ENCODE peak calls at places on chromosomes 11 and 22, in nine cellular contexts. G, T, I, U, W, L, E, O and F are unnamed samples.

GRCh38 chr22:40469181-40469580 is 98.8 kb downstream of the SGSM3 start:
- DNase-seq in G (no peak), T (peak), I (no peak), U (no peak), W (no peak), L (no peak), E (no peak), O (no peak), F (no peak)

GRCh38 chr11:122186439-122187080 is 70.5 kb upstream of the BLID start:
- DNase-seq in G (no peak), T (no peak), I (no peak), U (peak), W (peak), L (no peak), E (no peak), O (peak), F (no peak)

GRCh38 chr11:69644071-69644961 is 3.4 kb downstream of the CCND1 start:
- DNase-seq in G (no peak), T (peak), I (peak), U (peak), W (peak), L (no peak), E (peak), O (peak), F (peak)

GRCh38 chr22:46072030-46072881 is 78.1 kb upstream of the PPARA start:
- DNase-seq in G (peak), T (no peak), I (peak), U (peak), W (peak), L (peak), E (peak), O (no peak), F (no peak)

GRCh38 chr11:59240322-59240721 is 27.6 kb upstream of the MPEG1 start:
- DNase-seq in G (no peak), T (no peak), I (no peak), U (no peak), W (no peak), L (no peak), E (no peak), O (no peak), F (no peak)

GRCh38 chr11:113579292-113579940 is 104.2 kb upstream of the DRD2 start:
- DNase-seq in G (no peak), T (no peak), I (no peak), U (no peak), W (no peak), L (no peak), E (peak), O (no peak), F (no peak)

GRCh38 chr22:39967103-39967829 is 7.1 kb downstream of the TMA7B start:
- DNase-seq in G (no peak), T (no peak), I (peak), U (no peak), W (peak), L (no peak), E (no peak), O (peak), F (peak)

GRCh38 chr22:23216331-23217170 is 36.2 kb downstream of the BCR start:
- DNase-seq in G (peak), T (peak), I (no peak), U (no peak), W (no peak), L (no peak), E (no peak), O (no peak), F (no peak)

GRCh38 chr22:31248965-31249940 is 37.2 kb downstream of the LIMK2 start:
- DNase-seq in G (no peak), T (no peak), I (no peak), U (no peak), W (peak), L (no peak), E (no peak), O (no peak), F (no peak)

GRCh38 chr22:32646476-32646875 is 155.0 kb upstream of the TIMP3 start:
- DNase-seq in G (no peak), T (no peak), I (no peak), U (no peak), W (no peak), L (no peak), E (no peak), O (no peak), F (no peak)

GRCh38 chr11:127098684-127099083 is 98.1 kb upstream of the KIRREL3 start:
- DNase-seq in G (peak), T (no peak), I (no peak), U (no peak), W (no peak), L (no peak), E (peak), O (no peak), F (no peak)

GRCh38 chr11:43955381-43956118 is 13.1 kb downstream of the C11orf96 start:
- DNase-seq in G (no peak), T (no peak), I (no peak), U (no peak), W (peak), L (no peak), E (no peak), O (no peak), F (no peak)

GRCh38 chr22:19855504-19856409 is 1.1 kb upstream of the GNB1L start:
- DNase-seq in G (peak), T (peak), I (peak), U (peak), W (peak), L (peak), E (peak), O (peak), F (peak)

GRCh38 chr11:119023741-119024140 is 5.2 kb downstream of the TRAPPC4 start:
- DNase-seq in G (no peak), T (no peak), I (no peak), U (peak), W (no peak), L (no peak), E (no peak), O (no peak), F (no peak)

GRCh38 chr11:59849129-59849528 is 3.8 kb upstream of the CBLIF start:
- DNase-seq in G (no peak), T (no peak), I (peak), U (peak), W (no peak), L (no peak), E (no peak), O (no peak), F (no peak)

GRCh38 chr11:76629853-76630599 is 40.5 kb downstream of the LRRC32 start:
- DNase-seq in G (no peak), T (no peak), I (peak), U (no peak), W (no peak), L (no peak), E (no peak), O (peak), F (no peak)

GRCh38 chr11:35494966-35495365 is 30.4 kb downstream of the PAMR1 start:
- DNase-seq in G (no peak), T (no peak), I (no peak), U (no peak), W (no peak), L (no peak), E (no peak), O (no peak), F (no peak)

GRCh38 chr11:106989056-106989455 is 29.2 kb downstream of the GUCY1A2 start:
- DNase-seq in G (no peak), T (no peak), I (no peak), U (peak), W (no peak), L (no peak), E (no peak), O (peak), F (no peak)

GRCh38 chr22:49738006-49738405 is 89.7 kb downstream of the BRD1 start:
- DNase-seq in G (no peak), T (no peak), I (no peak), U (no peak), W (no peak), L (no peak), E (no peak), O (no peak), F (no peak)

GRCh38 chr22:20810645-20811044 is 36.7 kb downstream of the SERPIND1 start:
- DNase-seq in G (no peak), T (no peak), I (no peak), U (no peak), W (no peak), L (no peak), E (no peak), O (no peak), F (no peak)

GRCh38 chr11:123137496-123138270 is 57.4 kb downstream of the CLMP start:
- DNase-seq in G (no peak), T (no peak), I (peak), U (peak), W (no peak), L (no peak), E (peak), O (peak), F (peak)

GRCh38 chr11:74641289-74641688 is 48.9 kb downstream of the POLD3 start:
- DNase-seq in G (no peak), T (peak), I (no peak), U (no peak), W (no peak), L (no peak), E (no peak), O (no peak), F (no peak)

GRCh38 chr11:68312117-68312779 is at the start of gene LRP5:
- DNase-seq in G (peak), T (peak), I (no peak), U (peak), W (no peak), L (peak), E (peak), O (no peak), F (peak)

GRCh38 chr11:105524286-105524685 is 85.6 kb upstream of the GRIA4 start:
- DNase-seq in G (no peak), T (no peak), I (no peak), U (no peak), W (no peak), L (no peak), E (no peak), O (no peak), F (no peak)

GRCh38 chr11:129698212-129698611 is 117.4 kb upstream of the TMEM45B start:
- DNase-seq in G (no peak), T (no peak), I (no peak), U (no peak), W (no peak), L (no peak), E (no peak), O (no peak), F (no peak)

DNA sequence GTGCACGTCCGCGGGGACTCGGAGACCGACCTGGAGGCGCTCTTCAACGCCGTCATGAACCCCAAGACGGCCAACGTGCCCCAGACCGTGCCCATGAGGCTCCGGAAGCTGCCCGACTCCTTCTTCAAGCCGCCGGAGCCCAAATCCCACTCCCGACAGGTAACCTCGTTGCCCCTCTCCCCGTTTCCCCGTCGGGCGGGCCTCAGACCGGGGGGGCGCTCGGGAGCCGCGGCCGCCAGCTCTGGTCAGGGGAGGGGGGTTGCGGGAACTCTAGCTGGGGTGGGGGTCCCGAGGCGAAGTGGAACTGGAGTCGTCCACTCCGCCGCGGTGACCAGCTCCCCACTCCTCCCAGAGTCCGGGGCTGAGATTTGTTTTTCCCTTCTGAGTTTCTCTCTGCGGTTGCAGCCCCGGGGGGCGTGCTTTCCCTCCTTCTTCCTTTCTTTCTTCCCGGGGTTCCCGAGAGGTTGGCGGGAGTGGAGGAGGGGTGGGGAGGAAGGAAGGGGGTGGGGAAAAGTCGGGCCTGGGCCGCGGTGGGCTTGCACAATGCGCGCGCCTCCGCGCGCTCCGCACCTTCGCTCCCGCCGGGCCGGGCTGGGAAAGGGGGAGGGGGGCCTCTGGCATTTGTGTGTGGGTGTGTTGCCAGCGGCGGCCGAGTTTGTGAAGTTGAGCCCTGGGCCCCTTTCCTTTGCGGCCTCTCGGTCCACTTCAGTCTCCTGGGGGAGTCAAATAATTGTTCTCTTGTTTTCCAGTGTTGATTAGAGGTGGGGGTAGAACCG is 952 bp downstream of the YAP1 start:
- DNase-seq in G (no peak), T (no peak), I (peak), U (peak), W (peak), L (peak), E (peak), O (peak), F (peak)
- H3K9ac ChIP-seq in G (no peak), T (no peak), I (peak), U (peak), W (peak), L (peak), E (peak), O (peak), F (peak)

DNA sequence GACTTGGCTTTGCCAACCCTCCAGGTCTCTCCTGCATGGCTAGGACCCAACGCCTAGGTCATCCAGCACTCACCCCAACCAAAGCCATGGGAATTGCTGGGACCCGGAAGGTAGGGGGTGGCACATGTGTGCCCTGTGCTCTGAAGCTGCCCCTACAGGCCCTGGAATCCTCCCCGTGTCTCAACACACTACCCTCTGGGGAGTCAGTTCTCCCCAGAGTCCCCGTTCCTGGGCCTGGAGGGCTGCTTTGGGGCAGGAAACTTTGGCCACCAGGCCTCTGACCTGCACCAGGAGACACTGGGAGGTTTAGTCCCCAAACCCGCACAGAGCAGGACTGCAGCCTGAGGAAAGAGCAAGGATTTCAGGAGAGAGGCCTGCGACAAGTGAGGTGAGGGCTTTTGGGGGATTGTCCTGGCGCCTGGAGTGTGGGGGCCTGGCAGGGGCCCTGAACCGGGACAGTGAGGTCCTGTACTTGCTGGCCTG is 495 bp upstream of the IFITM1 start:
- DNase-seq in G (no peak), T (no peak), I (no peak), U (no peak), W (no peak), L (no peak), E (no peak), O (no peak), F (no peak)
- H3K9ac ChIP-seq in G (peak), T (peak), I (peak), U (peak), W (no peak), L (no peak), E (peak), O (peak), F (no peak)

GRCh38 chr11:101584129-101584515 is 315 bp upstream of the TRPC6 start:
- DNase-seq in G (no peak), T (no peak), I (no peak), U (no peak), W (no peak), L (no peak), E (no peak), O (no peak), F (no peak)
- H3K9ac ChIP-seq in G (no peak), T (no peak), I (no peak), U (no peak), W (no peak), L (no peak), E (no peak), O (peak), F (no peak)

GRCh38 chr11:13952668-13953067 is 9.9 kb upstream of the SPON1 start:
- DNase-seq in G (no peak), T (no peak), I (no peak), U (no peak), W (no peak), L (no peak), E (no peak), O (no peak), F (no peak)
- H3K9ac ChIP-seq in G (no peak), T (no peak), I (no peak), U (no peak), W (no peak), L (no peak), E (no peak), O (no peak), F (no peak)

GRCh38 chr11:61090982-61091372 is 11.3 kb upstream of the CD5 start:
- DNase-seq in G (no peak), T (no peak), I (no peak), U (no peak), W (no peak), L (no peak), E (no peak), O (no peak), F (no peak)

GRCh38 chr11:61092908-61093763 is 9.2 kb upstream of the CD5 start:
- DNase-seq in G (no peak), T (no peak), I (no peak), U (no peak), W (no peak), L (no peak), E (peak), O (no peak), F (no peak)

GRCh38 chr11:61092280-61092766 is 10.0 kb upstream of the CD5 start:
- DNase-seq in G (no peak), T (no peak), I (no peak), U (no peak), W (no peak), L (no peak), E (peak), O (no peak), F (no peak)

GRCh38 chr11:61090521-61090920 is 11.8 kb upstream of the CD5 start:
- DNase-seq in G (no peak), T (no peak), I (no peak), U (no peak), W (no peak), L (no peak), E (peak), O (no peak), F (no peak)

GRCh38 chr11:61091373-61092279 is 10.7 kb upstream of the CD5 start:
- DNase-seq in G (no peak), T (peak), I (no peak), U (peak), W (peak), L (no peak), E (peak), O (no peak), F (no peak)
- H3K9ac ChIP-seq in G (no peak), T (no peak), I (no peak), U (no peak), W (no peak), L (no peak), E (no peak), O (no peak), F (no peak)

DNA sequence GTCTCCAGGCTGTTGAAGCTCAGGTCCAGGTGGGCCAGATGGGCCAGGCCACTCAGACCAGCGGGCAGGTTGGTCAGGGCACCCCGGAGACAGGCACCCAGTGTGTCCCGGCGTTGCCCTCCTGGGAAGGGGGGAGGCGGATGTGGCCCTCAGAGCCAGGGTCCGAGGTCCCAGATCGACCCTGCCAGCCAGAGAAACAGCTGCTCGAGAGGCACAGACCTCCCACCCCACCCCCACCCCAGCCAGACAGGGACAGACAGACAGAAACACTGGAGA is 1.6 kb downstream of the PIDD1 start:
- DNase-seq in G (no peak), T (no peak), I (no peak), U (no peak), W (no peak), L (no peak), E (no peak), O (no peak), F (no peak)
- H3K9ac ChIP-seq in G (peak), T (no peak), I (no peak), U (peak), W (no peak), L (no peak), E (no peak), O (no peak), F (no peak)

DNA sequence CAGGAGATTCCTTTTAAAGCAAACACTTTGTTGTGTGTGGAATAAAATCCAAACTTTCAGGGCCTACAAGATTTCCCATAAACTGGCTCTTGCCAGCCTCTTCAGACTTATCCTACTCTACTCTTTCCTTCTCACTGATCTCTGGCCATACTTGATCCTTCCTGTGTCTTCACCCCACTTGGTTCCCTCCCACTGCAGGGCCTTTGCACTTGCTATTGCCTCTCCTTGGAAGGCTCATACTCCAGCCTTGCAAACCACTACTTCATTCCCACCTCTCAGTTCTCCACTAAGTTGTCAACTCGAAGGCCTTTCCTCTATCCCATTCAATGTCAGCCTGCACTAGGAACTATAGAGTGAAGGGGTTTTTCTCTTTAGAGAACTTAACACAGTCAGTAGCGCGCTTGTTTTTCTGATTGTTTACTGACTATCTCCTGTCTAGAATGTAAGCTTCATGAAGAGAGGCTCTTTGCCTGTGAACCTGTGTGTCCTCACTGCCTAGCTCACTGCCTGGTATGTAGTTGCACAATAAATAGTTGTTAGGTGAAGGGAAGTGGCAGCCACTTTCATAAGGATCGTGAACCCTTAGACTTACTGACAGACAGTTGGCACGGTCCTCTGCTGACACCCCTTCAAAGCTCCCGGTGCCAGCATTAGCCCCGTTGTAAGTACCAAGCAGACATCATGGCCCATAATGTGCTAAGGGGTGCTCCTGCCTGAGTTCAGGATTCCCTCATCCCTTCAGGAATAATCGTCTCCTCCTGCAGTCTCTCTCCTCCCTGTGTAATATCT is 833 bp upstream of the ME3 start:
- DNase-seq in G (no peak), T (no peak), I (no peak), U (no peak), W (no peak), L (no peak), E (no peak), O (no peak), F (no peak)
- H3K9ac ChIP-seq in G (no peak), T (no peak), I (peak), U (peak), W (no peak), L (no peak), E (no peak), O (no peak), F (no peak)

GRCh38 chr22:24247564-24248344 is 2.9 kb upstream of the GGT5 start:
- DNase-seq in G (peak), T (peak), I (peak), U (peak), W (peak), L (peak), E (peak), O (peak), F (peak)

GRCh38 chr22:24244144-24244787 is 616 bp downstream of the GGT5 start:
- DNase-seq in G (peak), T (peak), I (no peak), U (peak), W (no peak), L (no peak), E (no peak), O (peak), F (peak)

DNA sequence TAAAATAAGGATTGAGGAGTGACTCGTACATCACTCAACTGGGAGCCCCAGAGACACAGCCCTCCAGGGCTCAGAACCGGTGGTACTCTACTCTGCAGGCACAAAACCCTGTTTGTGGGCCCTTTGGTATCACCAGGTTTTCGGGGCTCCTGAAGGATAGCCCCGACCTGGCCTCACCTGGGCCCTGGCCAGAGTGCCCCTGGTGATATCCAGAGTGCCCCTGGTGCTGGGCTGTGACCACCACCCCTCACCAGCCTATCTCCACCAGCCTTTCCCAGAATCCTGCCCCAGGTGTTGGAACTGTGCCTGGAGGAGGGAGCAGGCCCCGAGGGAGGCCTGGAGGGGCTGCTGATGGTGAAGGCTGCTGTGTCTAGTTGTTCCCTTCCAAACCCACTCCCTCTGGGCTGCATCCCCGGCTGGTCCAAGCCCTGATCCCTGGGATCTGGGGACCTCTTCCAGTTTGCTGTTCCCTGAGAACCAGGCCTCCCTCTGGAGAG is 2.2 kb upstream of the GGT5 start:
- DNase-seq in G (no peak), T (no peak), I (no peak), U (peak), W (no peak), L (no peak), E (no peak), O (peak), F (peak)
- H3K9ac ChIP-seq in G (no peak), T (no peak), I (peak), U (peak), W (no peak), L (no peak), E (no peak), O (peak), F (peak)